ENCODE peak calls at places on chromosomes 3 and 15, in six cellular contexts. R, B, Q, G, D and T are unnamed samples.

GRCh38 chr3:23283625-23284024 is 80.5 kb downstream of the UBE2E2 start:
- DNase-seq in Q (no peak), B (no peak), D (no peak), R (no peak), G (no peak), T (no peak)

GRCh38 chr15:52054381-52054780 is 35.4 kb downstream of the MAPK6 start:
- DNase-seq in G (no peak), D (no peak), R (no peak), Q (no peak), B (no peak), T (peak)

GRCh38 chr15:93019091-93019490 is 69.9 kb downstream of the RGMA start:
- DNase-seq in B (no peak), R (no peak), D (no peak), G (no peak), Q (no peak), T (no peak)

GRCh38 chr3:115932807-115933206 is 309.5 kb downstream of the GAP43 start:
- DNase-seq in G (no peak), Q (no peak), R (no peak), B (no peak), D (no peak), T (no peak)

GRCh38 chr15:36472672-36473071 is 106.8 kb upstream of the CDIN1 start:
- DNase-seq in R (no peak), D (no peak), Q (no peak), G (no peak), B (no peak), T (no peak)

GRCh38 chr3:153469162-153469561 is 307.1 kb downstream of the RAP2B start:
- DNase-seq in Q (no peak), G (no peak), D (no peak), R (no peak), B (no peak), T (no peak)

GRCh38 chr15:57345584-57345983 is 30.7 kb upstream of the CGNL1 start:
- DNase-seq in D (no peak), R (peak), Q (no peak), G (no peak), B (no peak), T (peak)

GRCh38 chr3:138078901-138079344 is 36.5 kb downstream of the DZIP1L start:
- DNase-seq in Q (peak), D (no peak), G (no peak), R (no peak), B (no peak), T (peak)

GRCh38 chr3:188914556-188914955 is 257.2 kb upstream of the TPRG1 start:
- DNase-seq in Q (no peak), D (no peak), B (no peak), R (no peak), G (no peak), T (no peak)

GRCh38 chr15:65330934-65331645 is 26.6 kb downstream of the RNU5B-1 start:
- DNase-seq in G (no peak), Q (no peak), D (no peak), B (no peak), R (peak), T (no peak)

GRCh38 chr3:181712190-181712504 is 422 bp downstream of the SOX2 start:
- DNase-seq in G (no peak), Q (no peak), D (no peak), R (peak), B (no peak), T (no peak)

GRCh38 chr3:109835958-109836357 is 498.6 kb upstream of the DPPA4 start:
- DNase-seq in B (no peak), R (no peak), D (no peak), G (no peak), Q (no peak), T (no peak)

GRCh38 chr3:57007513-57008415 is 52.7 kb upstream of the SPATA12 start:
- DNase-seq in B (peak), R (no peak), G (no peak), D (no peak), Q (peak), T (no peak)

GRCh38 chr3:142151828-142152227 is 2.5 kb upstream of the TFDP2 start:
- DNase-seq in Q (no peak), B (no peak), R (no peak), D (no peak), G (no peak), T (no peak)

GRCh38 chr3:102673271-102674115 is 238.7 kb downstream of the ZPLD1 start:
- DNase-seq in D (peak), G (peak), B (peak), R (peak), Q (peak), T (peak)

GRCh38 chr3:187745201-187746058 is at the start of gene BCL6:
- DNase-seq in B (peak), R (peak), Q (peak), G (no peak), D (peak), T (peak)

GRCh38 chr3:42711491-42712343 is 9.1 kb upstream of the HHATL start:
- DNase-seq in G (no peak), D (no peak), Q (peak), B (no peak), R (peak), T (no peak)

GRCh38 chr15:69629631-69630161 is 177.1 kb downstream of the RPLP1 start:
- DNase-seq in B (no peak), D (no peak), R (no peak), Q (no peak), G (no peak), T (no peak)

GRCh38 chr15:48634934-48635333 is 10.6 kb downstream of the FBN1 start:
- DNase-seq in B (no peak), G (no peak), R (no peak), Q (no peak), D (no peak), T (no peak)

GRCh38 chr3:101963902-101964362 is 114.6 kb downstream of the NFKBIZ start:
- DNase-seq in Q (no peak), G (no peak), B (no peak), D (no peak), R (no peak), T (no peak)

GRCh38 chr3:88061749-88062148 is 2.7 kb downstream of the ZNF654 start:
- DNase-seq in D (no peak), G (no peak), R (no peak), Q (no peak), B (no peak), T (no peak)

GRCh38 chr15:81363261-81363660 is 10.8 kb downstream of the TMC3 start:
- DNase-seq in G (no peak), Q (no peak), B (no peak), R (no peak), D (no peak), T (no peak)

GRCh38 chr15:40103864-40104271 is 4.8 kb downstream of the BMF start:
- DNase-seq in B (no peak), R (no peak), D (no peak), G (no peak), Q (no peak), T (no peak)

GRCh38 chr3:128426128-128426921 is 40.4 kb downstream of the DNAJB8 start:
- DNase-seq in B (peak), D (no peak), R (peak), G (no peak), Q (peak), T (peak)

GRCh38 chr3:55161256-55161655 is 233.4 kb upstream of the LRTM1 start:
- DNase-seq in D (no peak), G (no peak), R (no peak), Q (no peak), B (no peak), T (no peak)

GRCh38 chr15:52392008-52392687 is 96.5 kb upstream of the MYO5C start:
- DNase-seq in G (no peak), R (no peak), D (peak), Q (no peak), B (no peak), T (no peak)

GRCh38 chr3:138373695-138374094 is 25.3 kb downstream of the MRAS start:
- DNase-seq in R (no peak), Q (no peak), B (no peak), D (no peak), G (no peak), T (no peak)

GRCh38 chr3:193971268-193971751 is 164.6 kb upstream of the HES1 start:
- DNase-seq in B (no peak), G (peak), Q (no peak), D (no peak), R (no peak), T (no peak)

GRCh38 chr15:80948651-80949292 is 40.8 kb downstream of the MESD start:
- DNase-seq in Q (no peak), B (no peak), R (no peak), D (no peak), G (no peak), T (no peak)

GRCh38 chr15:31013863-31014607 is 22.6 kb upstream of the MTMR10 start:
- DNase-seq in G (peak), D (no peak), Q (no peak), B (no peak), R (no peak), T (peak)

GRCh38 chr3:147412917-147413711 is 3.9 kb downstream of the ZIC1 start:
- DNase-seq in D (no peak), R (no peak), G (no peak), B (no peak), Q (no peak), T (no peak)

GRCh38 chr3:40649346-40649745 is 124.6 kb downstream of the ZNF621 start:
- DNase-seq in R (no peak), D (no peak), Q (no peak), G (no peak), B (peak), T (no peak)

GRCh38 chr3:196518999-196519737 is 4.0 kb upstream of the SMCO1 start:
- DNase-seq in D (peak), B (peak), R (peak), Q (no peak), G (no peak), T (peak)

GRCh38 chr15:80093854-80094418 is 34.5 kb downstream of the ZFAND6 start:
- DNase-seq in G (no peak), B (peak), R (peak), Q (no peak), D (no peak), T (no peak)

GRCh38 chr15:51076898-51077564 is 17.7 kb downstream of the TNFAIP8L3 start:
- DNase-seq in G (peak), D (no peak), R (no peak), Q (no peak), B (no peak), T (no peak)

GRCh38 chr15:32898414-32898813 is 180.6 kb downstream of the GREM1 start:
- DNase-seq in G (no peak), D (no peak), Q (no peak), R (no peak), B (no peak), T (no peak)

GRCh38 chr3:8993331-8993730 is 30.1 kb upstream of the RAD18 start:
- DNase-seq in R (no peak), D (no peak), Q (no peak), G (no peak), B (no peak), T (no peak)

GRCh38 chr15:59105839-59106238 is 893 bp downstream of the CCNB2 start:
- DNase-seq in B (peak), G (no peak), Q (peak), R (peak), D (no peak), T (no peak)

GRCh38 chr15:63288778-63289378 is 11.5 kb downstream of the APH1B start:
- DNase-seq in D (no peak), R (peak), Q (peak), G (no peak), B (peak), T (peak)

GRCh38 chr15:99682455-99682854 is 50.8 kb downstream of the LYSMD4 start:
- DNase-seq in D (no peak), Q (no peak), R (no peak), G (no peak), B (no peak), T (no peak)

DNA sequence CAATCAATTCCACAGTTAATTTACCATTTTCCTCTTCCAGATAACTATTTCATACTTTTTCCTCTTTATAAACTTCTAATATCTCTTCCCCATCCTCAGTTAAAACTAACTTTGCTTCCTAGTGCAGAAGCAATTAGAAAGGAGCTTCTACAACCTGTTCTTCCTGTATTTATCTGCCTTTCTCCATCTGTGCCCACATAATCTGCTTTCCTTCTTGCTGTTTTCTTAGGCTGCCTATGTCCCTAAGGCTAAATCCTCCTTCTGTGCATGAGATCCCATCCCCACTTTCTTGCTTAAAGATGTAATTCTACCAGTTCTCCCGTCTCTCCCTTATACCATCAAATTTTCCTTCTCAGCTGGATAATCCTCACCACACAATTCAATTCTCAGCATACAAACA is 28.3 kb upstream of the HGD start:
- DNase-seq in B (no peak), R (no peak), G (no peak), D (no peak), Q (no peak), T (no peak)
- TF ChIP-seq RFX5 in B (no peak), R (no peak), G (no peak), D (no peak), Q (no peak), T (no peak)

GRCh38 chr15:83207622-83208356 is at the start of gene HDGFL3:
- DNase-seq in Q (peak), B (peak), D (no peak), G (no peak), R (peak), T (no peak)

GRCh38 chr15:83206387-83206970 is 1.1 kb downstream of the HDGFL3 start:
- DNase-seq in D (no peak), B (peak), R (no peak), Q (peak), G (no peak), T (no peak)

GRCh38 chr15:83208357-83208661 is 686 bp upstream of the HDGFL3 start:
- DNase-seq in Q (no peak), B (no peak), G (no peak), R (no peak), D (no peak), T (no peak)

GRCh38 chr15:83205725-83206324 is 1.8 kb downstream of the HDGFL3 start:
- DNase-seq in D (no peak), B (peak), Q (no peak), R (peak), G (no peak), T (no peak)

DNA sequence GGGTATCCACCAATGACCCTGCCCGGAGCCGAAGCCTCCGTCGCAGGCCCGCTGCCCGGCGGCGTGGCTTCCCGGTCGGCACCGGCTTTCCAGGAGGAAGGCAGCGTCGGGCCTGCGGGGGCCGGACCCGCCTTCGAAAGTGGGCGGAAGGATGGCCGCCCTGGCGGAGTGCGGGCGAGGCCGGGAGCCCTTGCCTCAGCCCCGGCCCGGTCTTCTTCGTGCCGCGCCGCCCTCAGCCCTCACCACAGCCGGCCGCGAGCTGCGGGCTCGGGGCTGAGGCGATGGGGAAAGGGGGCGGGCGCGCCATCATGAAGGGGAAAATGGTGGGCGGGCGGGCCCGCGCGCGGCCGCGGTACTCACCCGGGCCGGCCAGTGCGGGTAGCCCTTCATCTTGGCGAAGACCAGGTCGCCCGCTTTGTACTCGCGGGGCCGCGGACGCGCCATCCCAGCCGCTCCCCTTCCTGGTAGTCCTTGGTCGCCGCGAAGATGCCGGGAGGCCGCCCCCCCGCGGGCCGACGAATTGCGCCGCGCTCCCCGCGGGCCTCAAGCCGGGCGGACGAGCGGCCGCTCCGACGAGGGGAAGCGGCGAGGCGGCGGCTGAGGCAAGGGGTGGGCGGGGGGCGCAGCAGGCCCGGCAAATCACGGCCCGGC is 527 bp downstream of the HDGFL3 start:
- DNase-seq in B (peak), G (no peak), Q (peak), R (peak), D (no peak), T (no peak)
- TF ChIP-seq CHD2 in B (no peak), G (no peak), Q (no peak), R (no peak), D (no peak), T (no peak)

GRCh38 chr3:96706517-96706916 is 107.9 kb upstream of the EPHA6 start:
- DNase-seq in Q (no peak), B (no peak), D (no peak), R (no peak), G (no peak), T (no peak)

GRCh38 chr3:96700322-96701315 is 113.8 kb upstream of the EPHA6 start:
- DNase-seq in D (no peak), B (no peak), R (no peak), G (no peak), Q (no peak), T (no peak)
- TF ChIP-seq RFX5 in D (no peak), B (no peak), R (no peak), G (no peak), Q (no peak), T (no peak)

GRCh38 chr3:28376424-28376823 is 27.8 kb upstream of the AZI2 start:
- DNase-seq in R (no peak), G (no peak), Q (no peak), B (no peak), D (no peak), T (no peak)
- TF ChIP-seq CHD2 in R (no peak), G (no peak), Q (no peak), B (no peak), D (no peak), T (no peak)

DNA sequence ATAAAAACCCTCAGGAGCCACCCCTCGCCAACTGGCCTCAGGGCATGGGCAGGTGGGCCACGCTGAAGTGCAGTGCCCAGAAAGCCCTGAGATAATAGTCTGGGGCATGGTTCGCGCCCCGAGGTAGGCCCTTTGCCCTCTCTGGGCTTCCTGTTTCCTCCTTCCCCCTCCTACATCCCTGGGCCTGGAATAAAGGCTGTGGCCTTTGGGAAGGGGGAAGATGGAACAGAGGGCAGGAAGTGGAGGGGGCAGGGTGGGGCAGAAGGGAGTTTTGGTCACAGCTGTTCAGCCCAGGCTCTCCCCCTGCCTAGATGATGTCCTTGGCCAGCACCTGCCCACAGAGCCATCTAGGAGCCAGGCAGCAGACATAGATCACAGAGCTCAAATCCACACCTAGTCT is 11.3 kb downstream of the CSRNP1 start:
- DNase-seq in B (no peak), D (no peak), Q (no peak), R (no peak), G (no peak), T (no peak)
- TF ChIP-seq RFX5 in B (no peak), D (no peak), Q (no peak), R (no peak), G (no peak), T (no peak)

GRCh38 chr3:169144691-169145090 is 518.8 kb downstream of the MECOM start:
- DNase-seq in G (no peak), Q (no peak), D (no peak), B (peak), R (no peak), T (no peak)

GRCh38 chr3:169146866-169147245 is 516.7 kb downstream of the MECOM start:
- DNase-seq in R (no peak), G (no peak), D (no peak), B (no peak), Q (peak), T (no peak)

GRCh38 chr3:169147246-169148008 is 516.1 kb downstream of the MECOM start:
- DNase-seq in R (peak), Q (peak), D (peak), G (no peak), B (peak), T (no peak)

GRCh38 chr3:169145551-169145950 is 518.0 kb downstream of the MECOM start:
- DNase-seq in D (no peak), G (no peak), R (no peak), Q (no peak), B (peak), T (no peak)

GRCh38 chr3:169146112-169146665 is 517.3 kb downstream of the MECOM start:
- DNase-seq in Q (peak), B (peak), D (no peak), R (no peak), G (no peak), T (no peak)
- TF ChIP-seq CHD2 in Q (peak), B (peak), D (no peak), R (no peak), G (no peak), T (no peak)

DNA sequence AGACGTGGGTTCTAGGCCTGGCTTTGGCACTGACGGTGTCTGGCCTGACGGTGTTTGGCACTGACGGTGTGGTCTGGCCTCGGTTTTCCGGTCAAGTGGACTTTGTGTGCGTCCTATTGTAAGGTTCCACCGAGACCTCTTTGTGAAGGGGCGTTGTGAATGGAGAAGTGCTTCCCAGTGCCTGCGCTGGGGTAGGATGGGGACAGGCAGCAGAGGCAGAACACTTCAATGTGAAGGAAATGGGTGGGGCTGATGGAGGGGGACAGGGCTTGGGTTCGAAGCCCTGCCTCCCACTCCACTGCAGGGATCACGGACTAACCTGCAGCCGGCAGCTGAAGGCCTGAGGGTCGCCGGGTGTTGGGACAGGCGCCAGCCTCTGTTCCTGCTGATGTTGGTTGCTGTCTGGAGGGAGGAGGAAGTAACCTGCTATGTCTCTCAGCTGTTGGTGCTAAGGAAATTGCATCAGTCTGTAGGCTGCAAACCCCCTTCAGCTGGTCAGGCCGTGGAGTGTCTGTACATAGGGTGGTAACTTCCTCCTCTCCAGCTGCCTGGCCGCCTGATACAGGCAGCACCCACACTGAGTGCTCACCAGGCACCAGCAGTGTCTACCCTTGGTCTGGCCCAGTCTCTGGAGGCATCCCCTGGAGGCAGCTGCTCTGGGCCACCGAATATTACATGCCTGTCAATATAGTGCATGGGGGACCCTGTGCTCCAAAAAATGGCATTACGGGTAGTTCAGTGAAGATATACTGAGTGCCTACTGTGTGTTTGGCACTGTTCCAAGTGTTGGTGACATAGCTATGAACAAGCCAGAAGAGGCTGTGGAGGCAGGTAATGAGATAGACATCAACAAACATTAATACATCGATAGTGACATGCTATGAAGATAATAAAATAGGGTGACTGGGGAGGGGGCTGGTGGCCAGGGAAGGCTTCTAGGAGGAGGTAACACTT is 1.1 kb downstream of the TM6SF1 start:
- DNase-seq in G (peak), D (no peak), Q (no peak), B (peak), R (peak), T (no peak)
- TF ChIP-seq RFX5 in G (no peak), D (no peak), Q (no peak), B (no peak), R (no peak), T (no peak)